ENCODE peak calls at places on chromosomes 11 and 22, in eight cellular contexts. One of them, this sample, is unnamed.

GRCh38 chr11:64286801-64287159 is 1.1 kb downstream of the GPR137 start:
- DNase-seq in EH: no peak
- DNase-seq in upper lobe of right lung: no peak
- DNase-seq in nucleus accumbens: no peak
- DNase-seq in stimulated activated naive CD8-positive, alpha-beta T cell treated with anti-CD3 and anti-CD28 coated beads, Interleukin-15, Interleukin-2, amounts not matched to agents 100 U/mL and 50 U/mL, for 24 hours: no peak
- DNase-seq in NCI-H460: no peak
- DNase-seq in HepG2: no peak
- DNase-seq in neuronal stem cell: no peak
- DNase-seq in this sample: no peak

GRCh38 chr11:97557399-97557798 is 1167.6 kb downstream of the JRKL start:
- DNase-seq in NCI-H460: no peak
- DNase-seq in HepG2: no peak
- DNase-seq in stimulated activated naive CD8-positive, alpha-beta T cell treated with anti-CD3 and anti-CD28 coated beads, Interleukin-15, Interleukin-2, amounts not matched to agents 100 U/mL and 50 U/mL, for 24 hours: no peak
- DNase-seq in nucleus accumbens: no peak
- DNase-seq in neuronal stem cell: no peak
- DNase-seq in EH: no peak
- DNase-seq in upper lobe of right lung: no peak
- DNase-seq in this sample: no peak

GRCh38 chr22:45298934-45299505 is 10.7 kb upstream of the FAM118A start:
- DNase-seq in nucleus accumbens: no peak
- DNase-seq in EH: no peak
- DNase-seq in upper lobe of right lung: no peak
- DNase-seq in stimulated activated naive CD8-positive, alpha-beta T cell treated with anti-CD3 and anti-CD28 coated beads, Interleukin-15, Interleukin-2, amounts not matched to agents 100 U/mL and 50 U/mL, for 24 hours: no peak
- DNase-seq in NCI-H460: no peak
- DNase-seq in HepG2: no peak
- DNase-seq in neuronal stem cell: no peak
- DNase-seq in this sample: no peak

GRCh38 chr22:21725956-21726649 is 9.5 kb downstream of the YPEL1 start:
- DNase-seq in stimulated activated naive CD8-positive, alpha-beta T cell treated with anti-CD3 and anti-CD28 coated beads, Interleukin-15, Interleukin-2, amounts not matched to agents 100 U/mL and 50 U/mL, for 24 hours: no peak
- DNase-seq in nucleus accumbens: no peak
- DNase-seq in HepG2: no peak
- DNase-seq in NCI-H460: no peak
- DNase-seq in upper lobe of right lung: no peak
- DNase-seq in EH: no peak
- DNase-seq in neuronal stem cell: no peak
- DNase-seq in this sample: no peak

GRCh38 chr11:63802637-63803414 is 10.4 kb upstream of the SPINDOC start:
- DNase-seq in HepG2: no peak
- DNase-seq in upper lobe of right lung: no peak
- DNase-seq in stimulated activated naive CD8-positive, alpha-beta T cell treated with anti-CD3 and anti-CD28 coated beads, Interleukin-15, Interleukin-2, amounts not matched to agents 100 U/mL and 50 U/mL, for 24 hours: no peak
- DNase-seq in NCI-H460: no peak
- DNase-seq in EH: peak
- DNase-seq in neuronal stem cell: peak
- DNase-seq in nucleus accumbens: no peak
- DNase-seq in this sample: no peak

GRCh38 chr11:98701541-98701940 is 319.2 kb upstream of the CNTN5 start:
- DNase-seq in HepG2: no peak
- DNase-seq in EH: no peak
- DNase-seq in NCI-H460: no peak
- DNase-seq in stimulated activated naive CD8-positive, alpha-beta T cell treated with anti-CD3 and anti-CD28 coated beads, Interleukin-15, Interleukin-2, amounts not matched to agents 100 U/mL and 50 U/mL, for 24 hours: no peak
- DNase-seq in neuronal stem cell: no peak
- DNase-seq in nucleus accumbens: no peak
- DNase-seq in upper lobe of right lung: no peak
- DNase-seq in this sample: no peak

GRCh38 chr11:8658210-8658968 is 24.1 kb downstream of the TRIM66 start:
- DNase-seq in neuronal stem cell: no peak
- DNase-seq in upper lobe of right lung: no peak
- DNase-seq in stimulated activated naive CD8-positive, alpha-beta T cell treated with anti-CD3 and anti-CD28 coated beads, Interleukin-15, Interleukin-2, amounts not matched to agents 100 U/mL and 50 U/mL, for 24 hours: no peak
- DNase-seq in EH: no peak
- DNase-seq in HepG2: no peak
- DNase-seq in nucleus accumbens: no peak
- DNase-seq in NCI-H460: no peak
- DNase-seq in this sample: no peak

GRCh38 chr11:1290052-1291040 is 19.1 kb downstream of the TOLLIP start:
- DNase-seq in nucleus accumbens: no peak
- DNase-seq in NCI-H460: no peak
- DNase-seq in EH: no peak
- DNase-seq in stimulated activated naive CD8-positive, alpha-beta T cell treated with anti-CD3 and anti-CD28 coated beads, Interleukin-15, Interleukin-2, amounts not matched to agents 100 U/mL and 50 U/mL, for 24 hours: no peak
- DNase-seq in upper lobe of right lung: peak
- DNase-seq in HepG2: no peak
- DNase-seq in neuronal stem cell: no peak
- DNase-seq in this sample: no peak

GRCh38 chr11:78763664-78764063 is 189.0 kb upstream of the NARS2 start:
- DNase-seq in HepG2: no peak
- DNase-seq in neuronal stem cell: no peak
- DNase-seq in nucleus accumbens: no peak
- DNase-seq in stimulated activated naive CD8-positive, alpha-beta T cell treated with anti-CD3 and anti-CD28 coated beads, Interleukin-15, Interleukin-2, amounts not matched to agents 100 U/mL and 50 U/mL, for 24 hours: no peak
- DNase-seq in EH: no peak
- DNase-seq in NCI-H460: no peak
- DNase-seq in upper lobe of right lung: no peak
- DNase-seq in this sample: no peak

GRCh38 chr11:92556435-92556834 is 331.8 kb downstream of the FAT3 start:
- DNase-seq in stimulated activated naive CD8-positive, alpha-beta T cell treated with anti-CD3 and anti-CD28 coated beads, Interleukin-15, Interleukin-2, amounts not matched to agents 100 U/mL and 50 U/mL, for 24 hours: no peak
- DNase-seq in NCI-H460: no peak
- DNase-seq in nucleus accumbens: no peak
- DNase-seq in neuronal stem cell: peak
- DNase-seq in HepG2: no peak
- DNase-seq in EH: peak
- DNase-seq in upper lobe of right lung: no peak
- DNase-seq in this sample: no peak

GRCh38 chr22:49660321-49660720 is 167.4 kb downstream of the BRD1 start:
- DNase-seq in HepG2: no peak
- DNase-seq in nucleus accumbens: no peak
- DNase-seq in neuronal stem cell: no peak
- DNase-seq in EH: no peak
- DNase-seq in NCI-H460: no peak
- DNase-seq in upper lobe of right lung: peak
- DNase-seq in stimulated activated naive CD8-positive, alpha-beta T cell treated with anti-CD3 and anti-CD28 coated beads, Interleukin-15, Interleukin-2, amounts not matched to agents 100 U/mL and 50 U/mL, for 24 hours: no peak
- DNase-seq in this sample: no peak

GRCh38 chr11:20762980-20763379 is 93.6 kb downstream of the NELL1 start:
- DNase-seq in nucleus accumbens: no peak
- DNase-seq in upper lobe of right lung: no peak
- DNase-seq in NCI-H460: no peak
- DNase-seq in HepG2: no peak
- DNase-seq in EH: no peak
- DNase-seq in neuronal stem cell: no peak
- DNase-seq in stimulated activated naive CD8-positive, alpha-beta T cell treated with anti-CD3 and anti-CD28 coated beads, Interleukin-15, Interleukin-2, amounts not matched to agents 100 U/mL and 50 U/mL, for 24 hours: no peak
- DNase-seq in this sample: no peak

GRCh38 chr11:62854825-62855570 is 15.6 kb upstream of the WDR74 start:
- DNase-seq in EH: no peak
- DNase-seq in stimulated activated naive CD8-positive, alpha-beta T cell treated with anti-CD3 and anti-CD28 coated beads, Interleukin-15, Interleukin-2, amounts not matched to agents 100 U/mL and 50 U/mL, for 24 hours: no peak
- DNase-seq in NCI-H460: no peak
- DNase-seq in neuronal stem cell: no peak
- DNase-seq in upper lobe of right lung: no peak
- DNase-seq in nucleus accumbens: no peak
- DNase-seq in HepG2: no peak
- DNase-seq in this sample: no peak

GRCh38 chr11:79932612-79933011 is 491.8 kb upstream of the TENM4 start:
- DNase-seq in EH: no peak
- DNase-seq in HepG2: no peak
- DNase-seq in upper lobe of right lung: no peak
- DNase-seq in stimulated activated naive CD8-positive, alpha-beta T cell treated with anti-CD3 and anti-CD28 coated beads, Interleukin-15, Interleukin-2, amounts not matched to agents 100 U/mL and 50 U/mL, for 24 hours: no peak
- DNase-seq in nucleus accumbens: no peak
- DNase-seq in neuronal stem cell: no peak
- DNase-seq in NCI-H460: no peak
- DNase-seq in this sample: no peak

GRCh38 chr22:46146329-46146728 is 4.0 kb upstream of the PPARA start:
- DNase-seq in HepG2: no peak
- DNase-seq in NCI-H460: no peak
- DNase-seq in upper lobe of right lung: no peak
- DNase-seq in EH: no peak
- DNase-seq in neuronal stem cell: no peak
- DNase-seq in nucleus accumbens: no peak
- DNase-seq in stimulated activated naive CD8-positive, alpha-beta T cell treated with anti-CD3 and anti-CD28 coated beads, Interleukin-15, Interleukin-2, amounts not matched to agents 100 U/mL and 50 U/mL, for 24 hours: no peak
- DNase-seq in this sample: no peak

GRCh38 chr11:28090052-28090749 is 17.8 kb downstream of the KIF18A start:
- DNase-seq in nucleus accumbens: no peak
- DNase-seq in NCI-H460: no peak
- DNase-seq in stimulated activated naive CD8-positive, alpha-beta T cell treated with anti-CD3 and anti-CD28 coated beads, Interleukin-15, Interleukin-2, amounts not matched to agents 100 U/mL and 50 U/mL, for 24 hours: no peak
- DNase-seq in neuronal stem cell: no peak
- DNase-seq in upper lobe of right lung: no peak
- DNase-seq in EH: peak
- DNase-seq in HepG2: no peak
- DNase-seq in this sample: no peak

GRCh38 chr11:31702966-31703365 is 108.2 kb downstream of the PAX6 start:
- DNase-seq in neuronal stem cell: no peak
- DNase-seq in EH: peak
- DNase-seq in stimulated activated naive CD8-positive, alpha-beta T cell treated with anti-CD3 and anti-CD28 coated beads, Interleukin-15, Interleukin-2, amounts not matched to agents 100 U/mL and 50 U/mL, for 24 hours: no peak
- DNase-seq in HepG2: peak
- DNase-seq in NCI-H460: peak
- DNase-seq in upper lobe of right lung: no peak
- DNase-seq in nucleus accumbens: no peak
- DNase-seq in this sample: no peak

GRCh38 chr22:46049726-46050450 is 72.9 kb upstream of the WNT7B start:
- DNase-seq in EH: no peak
- DNase-seq in NCI-H460: no peak
- DNase-seq in upper lobe of right lung: peak
- DNase-seq in HepG2: no peak
- DNase-seq in nucleus accumbens: no peak
- DNase-seq in neuronal stem cell: no peak
- DNase-seq in stimulated activated naive CD8-positive, alpha-beta T cell treated with anti-CD3 and anti-CD28 coated beads, Interleukin-15, Interleukin-2, amounts not matched to agents 100 U/mL and 50 U/mL, for 24 hours: no peak
- DNase-seq in this sample: no peak

GRCh38 chr22:38257650-38258246 is 15.1 kb downstream of the TMEM184B start:
- DNase-seq in EH: peak
- DNase-seq in nucleus accumbens: no peak
- DNase-seq in stimulated activated naive CD8-positive, alpha-beta T cell treated with anti-CD3 and anti-CD28 coated beads, Interleukin-15, Interleukin-2, amounts not matched to agents 100 U/mL and 50 U/mL, for 24 hours: no peak
- DNase-seq in NCI-H460: no peak
- DNase-seq in neuronal stem cell: no peak
- DNase-seq in HepG2: no peak
- DNase-seq in upper lobe of right lung: no peak
- DNase-seq in this sample: no peak

GRCh38 chr22:35892192-35892591 is 136.4 kb downstream of the RBFOX2 start:
- DNase-seq in neuronal stem cell: no peak
- DNase-seq in nucleus accumbens: no peak
- DNase-seq in HepG2: no peak
- DNase-seq in stimulated activated naive CD8-positive, alpha-beta T cell treated with anti-CD3 and anti-CD28 coated beads, Interleukin-15, Interleukin-2, amounts not matched to agents 100 U/mL and 50 U/mL, for 24 hours: no peak
- DNase-seq in NCI-H460: no peak
- DNase-seq in upper lobe of right lung: no peak
- DNase-seq in EH: peak
- DNase-seq in this sample: no peak

GRCh38 chr11:46537851-46538295 is 56.0 kb downstream of the AMBRA1 start:
- DNase-seq in EH: peak
- DNase-seq in upper lobe of right lung: no peak
- DNase-seq in NCI-H460: peak
- DNase-seq in stimulated activated naive CD8-positive, alpha-beta T cell treated with anti-CD3 and anti-CD28 coated beads, Interleukin-15, Interleukin-2, amounts not matched to agents 100 U/mL and 50 U/mL, for 24 hours: peak
- DNase-seq in nucleus accumbens: no peak
- DNase-seq in HepG2: peak
- DNase-seq in neuronal stem cell: peak
- DNase-seq in this sample: peak

GRCh38 chr11:45036010-45036409 is 85.3 kb upstream of the TP53I11 start:
- DNase-seq in NCI-H460: no peak
- DNase-seq in HepG2: no peak
- DNase-seq in stimulated activated naive CD8-positive, alpha-beta T cell treated with anti-CD3 and anti-CD28 coated beads, Interleukin-15, Interleukin-2, amounts not matched to agents 100 U/mL and 50 U/mL, for 24 hours: no peak
- DNase-seq in upper lobe of right lung: no peak
- DNase-seq in nucleus accumbens: no peak
- DNase-seq in EH: no peak
- DNase-seq in neuronal stem cell: no peak
- DNase-seq in this sample: no peak

GRCh38 chr22:24105018-24105360 is 76.3 kb upstream of the SUSD2 start:
- DNase-seq in neuronal stem cell: no peak
- DNase-seq in nucleus accumbens: no peak
- DNase-seq in HepG2: no peak
- DNase-seq in NCI-H460: no peak
- DNase-seq in EH: peak
- DNase-seq in stimulated activated naive CD8-positive, alpha-beta T cell treated with anti-CD3 and anti-CD28 coated beads, Interleukin-15, Interleukin-2, amounts not matched to agents 100 U/mL and 50 U/mL, for 24 hours: no peak
- DNase-seq in upper lobe of right lung: no peak
- DNase-seq in this sample: no peak

GRCh38 chr11:88202498-88202897 is 27.3 kb upstream of the RAB38 start:
- DNase-seq in neuronal stem cell: no peak
- DNase-seq in HepG2: no peak
- DNase-seq in NCI-H460: no peak
- DNase-seq in stimulated activated naive CD8-positive, alpha-beta T cell treated with anti-CD3 and anti-CD28 coated beads, Interleukin-15, Interleukin-2, amounts not matched to agents 100 U/mL and 50 U/mL, for 24 hours: no peak
- DNase-seq in EH: no peak
- DNase-seq in upper lobe of right lung: no peak
- DNase-seq in nucleus accumbens: no peak
- DNase-seq in this sample: no peak

This sample was measured in iPS DF 19.7.